ENCODE peak calls at places on chromosomes 6 and 20, in six cellular contexts. V, J, O, T, I and U are unnamed samples.

GRCh38 chr20:58668901-58669286 is 17.8 kb downstream of the STX16 start:
- DNase-seq in V (no peak), J (no peak), O (no peak), T (no peak), I (no peak), U (no peak)

GRCh38 chr20:1265226-1265915 is 723 bp upstream of the SNPH start:
- DNase-seq in V (no peak), J (no peak), O (no peak), T (no peak), I (no peak), U (no peak)

GRCh38 chr6:111038534-111039252 is 48.6 kb upstream of the SLC16A10 start:
- DNase-seq in V (no peak), J (no peak), O (no peak), T (no peak), I (no peak), U (no peak)

GRCh38 chr6:55034752-55035151 is 139.6 kb upstream of the HCRTR2 start:
- DNase-seq in V (no peak), J (no peak), O (no peak), T (no peak), I (no peak), U (no peak)

GRCh38 chr20:62445553-62446340 is 18.4 kb upstream of the RBBP8NL start:
- DNase-seq in V (no peak), J (no peak), O (no peak), T (no peak), I (no peak), U (no peak)

GRCh38 chr6:132364249-132364648 is 37.0 kb downstream of the MOXD1 start:
- DNase-seq in V (no peak), J (no peak), O (no peak), T (no peak), I (no peak), U (no peak)

GRCh38 chr6:35025241-35026188 is 115.6 kb downstream of the TCP11 start:
- DNase-seq in V (no peak), J (no peak), O (no peak), T (no peak), I (no peak), U (no peak)

GRCh38 chr6:107061125-107062020 is 33.4 kb downstream of the MTRES1 start:
- DNase-seq in V (no peak), J (no peak), O (peak; percentile 29), T (no peak), I (no peak), U (no peak)

GRCh38 chr20:17568972-17569471 is 853 bp upstream of the DSTN start:
- DNase-seq in V (no peak), J (peak; percentile 84), O (peak; percentile 89), T (peak; percentile 90), I (peak; percentile 80), U (peak; percentile 98)

GRCh38 chr6:43226192-43226851 is 3.0 kb downstream of the DNPH1 start:
- DNase-seq in V (no peak), J (no peak), O (no peak), T (no peak), I (no peak), U (peak; percentile 60)

GRCh38 chr6:48378874-48379407 is 267.9 kb upstream of the PTCHD4 start:
- DNase-seq in V (no peak), J (no peak), O (no peak), T (no peak), I (no peak), U (no peak)

GRCh38 chr6:53300656-53301551 is 47.8 kb downstream of the ELOVL5 start:
- DNase-seq in V (no peak), J (no peak), O (no peak), T (no peak), I (peak; percentile 79), U (no peak)

DNA sequence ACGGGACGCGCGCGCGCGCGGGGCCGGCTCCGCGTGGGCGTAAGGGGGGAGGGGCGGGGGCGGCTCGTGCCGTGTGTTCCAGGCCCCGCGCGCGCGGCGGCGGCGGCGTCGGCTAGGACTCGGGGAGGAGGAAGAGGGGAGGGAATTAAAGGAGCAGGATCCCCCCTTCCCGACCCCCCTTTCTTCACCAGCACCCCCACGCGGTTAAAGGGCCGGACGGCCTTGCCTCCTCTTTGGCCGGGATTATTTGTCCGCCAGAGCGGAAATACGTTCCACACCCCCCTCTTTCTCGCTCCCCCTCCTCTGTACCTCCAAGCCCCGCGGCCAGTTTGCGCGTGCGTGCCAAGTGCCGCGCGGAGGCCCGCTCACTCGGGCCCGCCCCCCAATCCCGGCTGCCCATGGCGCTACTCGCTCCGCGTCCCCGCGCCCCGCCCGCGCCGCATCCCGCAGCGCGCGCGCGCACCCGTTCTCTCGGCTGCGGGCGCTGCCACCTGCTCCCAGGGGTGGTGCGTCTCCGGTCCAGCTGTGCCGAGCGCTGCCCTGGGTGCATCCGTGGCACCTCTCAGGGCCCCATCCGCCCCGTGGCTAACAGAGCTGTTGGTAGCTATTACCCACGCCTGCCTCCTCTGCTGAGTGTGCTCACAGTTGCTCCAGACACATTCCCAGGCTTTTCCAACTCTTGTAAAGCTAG is at the start of gene ZBTB12:
- DNase-seq in V (no peak), J (peak; percentile 95), O (peak; percentile 98), T (peak; percentile 90), I (peak; percentile 94), U (no peak)
- TF ChIP-seq CTCF in V (no peak), J (no peak), O (no peak), T (no peak), I (no peak), U (no peak)

GRCh38 chr6:117916483-117916882 is 9.4 kb downstream of the SLC35F1 start:
- DNase-seq in V (no peak), J (no peak), O (no peak), T (no peak), I (no peak), U (no peak)

GRCh38 chr6:117917176-117917575 is 10.1 kb downstream of the SLC35F1 start:
- DNase-seq in V (no peak), J (no peak), O (no peak), T (no peak), I (no peak), U (no peak)

GRCh38 chr6:117920493-117920845 is 13.4 kb downstream of the SLC35F1 start:
- DNase-seq in V (no peak), J (no peak), O (no peak), T (no peak), I (no peak), U (no peak)

GRCh38 chr6:117919775-117920492 is 12.9 kb downstream of the SLC35F1 start:
- DNase-seq in V (no peak), J (peak; percentile 71), O (no peak), T (no peak), I (peak; percentile 45), U (no peak)

DNA sequence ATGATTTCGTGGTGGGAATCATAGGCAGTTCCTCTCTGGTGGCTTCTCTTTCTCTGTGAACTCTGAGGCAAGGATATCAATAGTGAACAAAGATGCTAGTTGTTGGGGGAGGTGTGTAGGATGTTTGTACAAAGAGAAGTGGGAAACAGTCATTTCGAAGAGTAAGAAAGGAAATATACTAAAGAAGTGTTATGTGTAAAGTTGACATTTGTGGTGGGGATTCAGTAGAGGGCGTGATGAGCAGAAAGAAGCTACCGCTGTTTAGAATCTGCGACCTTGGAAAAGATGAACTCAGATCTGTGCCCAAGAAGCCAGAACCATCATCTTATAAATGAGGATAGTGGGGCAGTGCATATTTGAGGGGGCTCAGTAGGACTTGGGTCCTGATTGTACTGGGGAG is 11.4 kb downstream of the SLC35F1 start:
- DNase-seq in V (no peak), J (no peak), O (no peak), T (no peak), I (no peak), U (no peak)
- TF ChIP-seq CTCF in V (no peak), J (no peak), O (no peak), T (no peak), I (no peak), U (no peak)

DNA sequence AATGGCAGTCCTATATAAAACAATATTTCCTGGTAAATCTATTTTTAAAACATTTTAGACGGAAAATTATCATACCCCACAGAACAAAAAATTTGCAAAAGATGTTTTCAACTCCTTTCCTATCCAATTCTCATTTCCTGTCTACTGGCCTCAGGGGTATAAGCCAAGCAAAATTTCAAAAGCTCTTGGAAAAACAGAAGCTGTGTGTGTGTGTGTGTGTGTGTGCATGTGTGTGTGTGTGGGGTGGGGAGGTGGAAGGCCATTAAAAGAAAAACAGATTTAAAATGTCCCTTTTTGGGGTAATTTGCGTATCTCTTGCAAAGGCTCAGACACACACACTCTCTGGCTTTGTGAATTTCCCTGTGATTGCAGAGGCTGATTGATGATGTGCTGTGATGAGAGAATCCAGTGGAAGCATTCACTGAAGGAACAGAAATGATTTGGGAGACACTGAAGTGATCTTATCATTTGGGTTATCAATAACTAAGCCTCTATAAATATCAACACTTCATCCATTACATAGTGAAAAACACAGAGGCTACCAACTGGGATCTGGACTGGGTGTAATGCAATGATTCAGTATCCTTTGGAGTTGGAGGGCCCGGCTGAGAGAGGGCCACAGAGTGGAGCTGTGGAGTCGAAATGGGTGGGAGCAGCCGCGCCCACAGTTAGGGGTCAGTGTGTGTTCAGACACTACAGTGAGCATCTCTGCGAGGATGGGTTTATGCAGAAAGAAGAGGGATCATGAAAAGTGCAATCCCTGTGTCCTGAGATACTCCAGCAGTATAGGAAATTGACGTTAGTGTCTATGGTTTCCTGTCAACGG is 106.8 kb upstream of the PREP start:
- DNase-seq in V (no peak), J (no peak), O (peak; percentile 64), T (no peak), I (no peak), U (no peak)
- TF ChIP-seq CTCF in V (no peak), J (no peak), O (peak; percentile 75), T (no peak), I (no peak), U (peak; percentile 52)

GRCh38 chr20:33262658-33263065 is 20.4 kb upstream of the BPIFB1 start:
- DNase-seq in V (no peak), J (no peak), O (peak; percentile 86), T (no peak), I (peak; percentile 59), U (no peak)
- TF ChIP-seq CTCF in V (peak; percentile 76), J (peak; percentile 20), O (peak; percentile 92), T (no peak), I (peak; percentile 33), U (peak; percentile 80)

DNA sequence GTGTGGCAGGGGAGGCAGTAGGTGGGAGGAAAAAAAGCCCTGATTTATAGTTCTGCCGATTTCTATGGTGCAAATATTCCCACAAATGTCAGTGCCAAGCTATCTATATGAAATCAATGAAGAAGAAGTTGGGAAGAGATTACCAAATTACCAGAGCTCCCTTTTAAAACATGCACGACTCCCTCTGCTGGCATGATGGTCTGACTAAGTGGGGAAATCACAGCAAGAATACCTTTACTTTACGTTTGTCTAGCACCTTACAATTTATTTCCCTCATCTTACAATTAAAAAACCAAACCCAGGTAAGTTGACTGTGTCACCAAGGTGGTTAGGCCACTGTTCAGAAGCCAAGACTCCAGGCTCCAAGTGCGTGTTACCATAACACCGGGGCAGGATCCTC is 55.6 kb downstream of the AGPAT4 start:
- DNase-seq in V (no peak), J (no peak), O (peak; percentile 51), T (no peak), I (no peak), U (no peak)
- TF ChIP-seq CTCF in V (no peak), J (no peak), O (peak; percentile 54), T (no peak), I (no peak), U (peak; percentile 36)